ENCODE peak calls at places on chromosomes 16 and 17, in eight cellular contexts. K is IMR-90, J is ovary, D is gastrocnemius medialis, O is body of pancreas, T is stomach, E is esophagus squamous epithelium, R is heart left ventricle. S is an unnamed sample.

GRCh38 chr17:38667099-38667786 is 7.5 kb downstream of the EPOP start:
- DNase-seq in K (peak), J (peak), D (peak), O (peak), T (peak), E (no peak), R (peak), S (peak)

GRCh38 chr17:42780816-42781638 is 617 bp downstream of the WNK4 start:
- DNase-seq in K (no peak), J (peak), D (no peak), O (no peak), T (no peak), E (no peak), R (no peak), S (no peak)

GRCh38 chr17:45229681-45230409 is 8.2 kb downstream of the FMNL1 start:
- DNase-seq in K (no peak), J (no peak), D (no peak), O (no peak), T (no peak), E (no peak), R (no peak), S (no peak)

GRCh38 chr16:65122974-65123845 is 1.3 kb upstream of the CDH11 start:
- DNase-seq in K (peak), J (peak), D (no peak), O (no peak), T (peak), E (no peak), R (peak), S (peak)

GRCh38 chr17:75487351-75488070 is 27.8 kb downstream of the CASKIN2 start:
- DNase-seq in K (no peak), J (no peak), D (no peak), O (no peak), T (no peak), E (no peak), R (peak), S (no peak)

GRCh38 chr17:39672522-39673334 is 4.5 kb downstream of the PNMT start:
- DNase-seq in K (no peak), J (peak), D (no peak), O (no peak), T (no peak), E (no peak), R (no peak), S (no peak)

GRCh38 chr16:772959-773358 is 12.4 kb downstream of the MSLN start:
- DNase-seq in K (no peak), J (no peak), D (no peak), O (no peak), T (no peak), E (no peak), R (no peak), S (no peak)

GRCh38 chr17:70172921-70173320 is 3.6 kb downstream of the KCNJ2 start:
- DNase-seq in K (no peak), J (no peak), D (no peak), O (no peak), T (no peak), E (no peak), R (no peak), S (no peak)

GRCh38 chr17:869067-869466 is 86.9 kb downstream of the MRM3 start:
- DNase-seq in K (peak), J (peak), D (peak), O (no peak), T (peak), E (no peak), R (no peak), S (peak)

GRCh38 chr16:68737730-68738590 is 868 bp downstream of the CDH1 start:
- DNase-seq in K (no peak), J (peak), D (no peak), O (peak), T (peak), E (no peak), R (no peak), S (peak)

GRCh38 chr17:29717817-29718216 is 95.1 kb upstream of the CORO6 start:
- DNase-seq in K (no peak), J (no peak), D (no peak), O (no peak), T (no peak), E (no peak), R (no peak), S (no peak)

GRCh38 chr16:85959686-85960085 is 60.7 kb downstream of the IRF8 start:
- DNase-seq in K (no peak), J (no peak), D (no peak), O (no peak), T (no peak), E (no peak), R (no peak), S (no peak)

GRCh38 chr16:23801387-23801786 is 34.4 kb upstream of the PRKCB start:
- DNase-seq in K (peak), J (peak), D (peak), O (peak), T (peak), E (no peak), R (peak), S (peak)

GRCh38 chr16:48160575-48160974 is 4.8 kb upstream of the ABCC12 start:
- DNase-seq in K (no peak), J (no peak), D (no peak), O (no peak), T (no peak), E (no peak), R (no peak), S (no peak)

GRCh38 chr17:61395983-61396585 is 3.6 kb upstream of the TBX2 start:
- DNase-seq in K (peak), J (no peak), D (no peak), O (no peak), T (no peak), E (no peak), R (no peak), S (no peak)

GRCh38 chr17:42682400-42683384 is at the start of gene CNTNAP1:
- DNase-seq in K (peak), J (peak), D (no peak), O (no peak), T (peak), E (no peak), R (peak), S (peak)

GRCh38 chr17:76492989-76493501 is 8.2 kb downstream of the RHBDF2 start:
- DNase-seq in K (peak), J (peak), D (peak), O (no peak), T (peak), E (no peak), R (peak), S (peak)

GRCh38 chr17:78970834-78971763 is 8.6 kb downstream of the LGALS3BP start:
- DNase-seq in K (peak), J (peak), D (peak), O (peak), T (peak), E (peak), R (peak), S (peak)

GRCh38 chr16:82782715-82783251 is 156.0 kb downstream of the CDH13 start:
- DNase-seq in K (no peak), J (no peak), D (peak), O (peak), T (no peak), E (no peak), R (peak), S (peak)

GRCh38 chr17:64940055-64940454 is 20.8 kb upstream of the LRRC37A3 start:
- DNase-seq in K (no peak), J (no peak), D (no peak), O (no peak), T (no peak), E (no peak), R (no peak), S (no peak)

GRCh38 chr17:43905400-43905984 is 1.8 kb downstream of the MPP2 start:
- DNase-seq in K (no peak), J (no peak), D (no peak), O (no peak), T (no peak), E (no peak), R (no peak), S (no peak)

GRCh38 chr17:61047517-61047916 is 352.1 kb upstream of the TBX2 start:
- DNase-seq in K (no peak), J (no peak), D (no peak), O (no peak), T (no peak), E (no peak), R (no peak), S (no peak)

GRCh38 chr17:82103588-82104451 is 5.8 kb upstream of the FASN start:
- DNase-seq in K (no peak), J (peak), D (no peak), O (peak), T (peak), E (no peak), R (no peak), S (peak)

GRCh38 chr16:16861546-16861945 is 482.6 kb downstream of the NPIPA7 start:
- DNase-seq in K (peak), J (peak), D (peak), O (peak), T (peak), E (no peak), R (peak), S (peak)

GRCh38 chr16:12470311-12471229 is 333.1 kb downstream of the CPPED1 start:
- DNase-seq in K (peak), J (peak), D (no peak), O (no peak), T (no peak), E (no peak), R (peak), S (peak)

GRCh38 chr17:78805301-78805700 is 23.2 kb upstream of the CYTH1 start:
- DNase-seq in K (no peak), J (no peak), D (no peak), O (no peak), T (peak), E (no peak), R (no peak), S (no peak)

GRCh38 chr16:8923199-8923598 is 40.5 kb downstream of the USP7 start:
- DNase-seq in K (no peak), J (no peak), D (no peak), O (no peak), T (no peak), E (no peak), R (no peak), S (no peak)

GRCh38 chr17:49994085-49995054 is 654 bp downstream of the DLX3 start:
- DNase-seq in K (no peak), J (no peak), D (no peak), O (no peak), T (no peak), E (no peak), R (no peak), S (no peak)

GRCh38 chr16:19094542-19095365 is 19.0 kb upstream of the ITPRIPL2 start:
- DNase-seq in K (no peak), J (no peak), D (no peak), O (peak), T (peak), E (no peak), R (no peak), S (no peak)

GRCh38 chr17:59105852-59106462 is 723 bp downstream of the TRIM37 start:
- DNase-seq in K (peak), J (peak), D (peak), O (peak), T (peak), E (peak), R (peak), S (peak)

GRCh38 chr16:11004351-11004750 is 60.0 kb downstream of the CLEC16A start:
- DNase-seq in K (peak), J (no peak), D (no peak), O (no peak), T (no peak), E (no peak), R (no peak), S (no peak)

GRCh38 chr17:57892820-57893595 is 43.2 kb upstream of the MRPS23 start:
- DNase-seq in K (peak), J (peak), D (peak), O (peak), T (peak), E (peak), R (peak), S (peak)

DNA sequence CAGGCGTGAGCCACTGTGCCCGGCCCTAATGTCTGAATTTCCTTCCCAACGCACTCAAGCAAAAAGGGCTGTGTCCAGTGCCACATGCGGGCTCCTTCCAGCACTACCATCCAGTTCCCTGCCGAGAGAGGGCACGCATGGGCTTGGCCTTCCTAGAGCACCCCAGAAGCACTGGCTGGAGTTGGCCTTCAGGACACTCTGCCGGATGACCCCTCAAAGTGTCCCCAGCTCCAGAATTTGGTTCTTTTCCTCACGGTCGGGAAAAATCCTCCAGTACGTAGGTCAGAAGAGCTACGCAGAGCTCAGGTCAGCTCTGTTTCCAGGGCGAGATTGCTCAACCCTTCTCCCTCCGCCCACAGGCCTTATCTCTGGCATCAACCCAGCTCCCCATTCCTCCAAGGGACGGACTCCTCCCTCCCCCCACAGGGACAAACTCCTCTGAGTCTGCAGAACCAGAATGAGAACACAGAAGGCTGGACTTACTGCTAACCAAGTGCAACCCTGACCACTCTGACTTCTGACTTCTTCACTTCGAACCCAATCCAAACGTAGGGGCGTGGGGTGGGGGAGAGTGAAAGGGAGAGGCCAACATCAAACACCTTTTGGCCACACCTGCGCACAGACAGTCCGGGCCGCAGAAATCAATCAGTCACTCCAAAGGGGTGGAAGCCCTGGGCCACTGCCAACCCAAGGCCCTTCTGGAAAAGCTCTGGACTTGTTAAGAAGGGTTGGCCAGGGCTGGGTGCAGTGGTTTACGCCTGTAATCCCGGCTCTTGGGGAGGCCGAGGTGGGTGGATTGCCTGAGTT is 3.6 kb downstream of the CDC42EP4 start:
- DNase-seq in K (peak), J (peak), D (no peak), O (peak), T (peak), E (no peak), R (peak), S (peak)
- TF ChIP-seq POLR2A in K (no peak), J (peak), D (peak), O (peak), T (peak), E (no peak), R (no peak), S (no peak)

GRCh38 chr16:31877876-31878642 is 4.5 kb downstream of the ZNF267 start:
- DNase-seq in K (no peak), J (no peak), D (no peak), O (no peak), T (no peak), E (no peak), R (no peak), S (no peak)
- H3K4me3 ChIP-seq in K (no peak), J (no peak), D (no peak), O (no peak), T (no peak), E (no peak), R (no peak), S (no peak)

GRCh38 chr17:6429266-6429665 is 5.7 kb downstream of the AIPL1 start:
- DNase-seq in K (no peak), J (no peak), D (no peak), O (no peak), T (no peak), E (no peak), R (no peak), S (no peak)

GRCh38 chr17:6428207-6428965 is 6.5 kb downstream of the AIPL1 start:
- DNase-seq in K (no peak), J (no peak), D (no peak), O (no peak), T (no peak), E (no peak), R (no peak), S (no peak)

GRCh38 chr17:6427284-6427781 is 7.6 kb downstream of the AIPL1 start:
- DNase-seq in K (peak), J (no peak), D (no peak), O (no peak), T (no peak), E (no peak), R (no peak), S (no peak)

GRCh38 chr17:6426356-6427101 is 8.4 kb downstream of the AIPL1 start:
- DNase-seq in K (no peak), J (no peak), D (no peak), O (no peak), T (no peak), E (no peak), R (no peak), S (no peak)

GRCh38 chr17:6430769-6431168 is 4.2 kb downstream of the AIPL1 start:
- DNase-seq in K (no peak), J (no peak), D (no peak), O (no peak), T (no peak), E (no peak), R (no peak), S (no peak)
- TF ChIP-seq CTCF in K (peak), J (no peak), D (no peak), O (no peak), T (no peak), E (peak), R (no peak), S (no peak)

DNA sequence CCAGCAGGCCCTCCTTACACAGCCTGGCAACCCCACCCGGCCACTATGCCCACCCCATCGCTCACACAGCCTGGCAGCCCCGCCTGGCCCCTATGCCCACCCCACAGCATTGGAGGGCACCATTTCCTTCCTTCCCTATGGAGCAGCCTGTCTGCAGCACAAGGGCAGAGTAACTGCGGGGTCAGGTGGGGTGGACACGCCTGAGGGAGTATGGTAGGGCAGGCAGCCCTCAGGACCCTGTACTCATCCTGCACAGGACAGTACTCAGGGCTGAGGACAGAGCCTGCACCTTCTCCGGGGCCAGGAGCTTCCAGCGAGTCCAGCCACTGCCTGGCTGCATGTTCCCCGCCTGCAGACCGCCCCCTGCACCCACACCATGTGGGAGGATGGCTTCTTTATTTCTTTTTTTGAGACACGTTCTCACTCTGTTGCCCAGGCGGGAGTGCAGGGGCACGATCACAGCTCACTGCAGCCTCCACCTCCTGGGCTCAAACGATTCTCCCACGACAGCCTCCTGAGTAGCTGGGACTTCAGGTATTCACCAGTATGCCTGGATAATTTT is 47.5 kb upstream of the CDC42EP4 start:
- DNase-seq in K (no peak), J (no peak), D (no peak), O (no peak), T (no peak), E (no peak), R (no peak), S (no peak)
- TF ChIP-seq POLR2A in K (no peak), J (no peak), D (no peak), O (no peak), T (no peak), E (no peak), R (no peak), S (no peak)

GRCh38 chr17:18921912-18922451 is 30.0 kb upstream of the SLC5A10 start:
- DNase-seq in K (peak), J (peak), D (no peak), O (no peak), T (no peak), E (no peak), R (no peak), S (no peak)
- H3K4me3 ChIP-seq in K (no peak), J (no peak), D (no peak), O (no peak), T (no peak), E (no peak), R (no peak), S (no peak)

DNA sequence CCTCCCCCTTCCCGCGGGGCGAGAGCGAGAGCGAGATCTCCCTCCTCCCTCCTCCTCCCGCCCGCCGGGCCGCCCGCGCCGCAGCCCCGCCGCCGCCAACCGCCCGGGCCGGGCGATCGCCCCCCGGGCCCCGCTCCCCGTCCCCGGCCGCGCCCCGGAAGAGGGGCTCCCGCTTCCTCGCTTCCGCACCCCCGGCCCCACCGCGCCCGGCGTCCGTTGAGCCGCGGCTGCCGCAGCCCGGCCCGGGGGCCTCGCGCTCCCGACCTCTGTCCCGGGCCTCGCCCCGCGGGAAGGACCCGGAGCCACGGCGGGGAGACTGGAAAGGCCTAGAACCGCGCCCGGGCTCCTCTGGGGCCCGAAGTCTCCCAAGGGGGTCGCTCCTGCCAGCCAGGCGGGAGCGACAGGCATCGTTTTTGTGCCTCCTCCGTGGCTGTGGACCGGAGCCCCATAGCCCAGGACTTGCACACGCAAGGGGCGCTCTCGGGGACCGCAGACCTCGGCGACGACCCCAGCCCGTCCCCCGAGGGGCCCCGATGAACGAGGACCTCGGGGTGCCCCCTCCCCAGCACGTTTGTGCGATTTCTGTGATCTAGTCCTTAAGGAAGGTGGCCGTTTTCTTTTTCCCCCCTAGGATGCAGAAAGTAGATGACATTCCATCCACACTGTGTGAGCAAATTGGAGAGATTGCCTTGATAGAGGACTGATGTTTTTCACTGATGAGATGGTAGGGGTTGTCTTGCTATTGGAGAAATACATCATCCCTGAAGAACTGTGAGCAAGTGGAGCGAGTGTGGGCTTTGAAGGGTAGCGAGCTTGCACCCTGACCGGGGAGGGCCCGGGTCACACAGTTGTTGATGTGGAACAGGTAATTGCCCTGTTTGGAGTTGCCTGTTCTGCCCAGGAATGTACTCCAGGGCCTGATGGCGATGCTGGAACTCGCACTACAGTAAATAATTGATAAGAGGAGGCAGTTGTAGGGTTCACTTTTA is 610 bp downstream of the BANP start:
- DNase-seq in K (no peak), J (peak), D (no peak), O (no peak), T (no peak), E (no peak), R (no peak), S (no peak)
- TF ChIP-seq CTCF in K (peak), J (no peak), D (no peak), O (no peak), T (no peak), E (no peak), R (no peak), S (no peak)

S was measured in uterus.